ENCODE peak calls at places on chromosomes 4 and X, in ten cellular contexts. M is small intestine; E is NCI-H1105 treated with DMSO at 0.1 percent for 48 hours; P is NCI-H460; G is SK-MEL-5; I is caudate nucleus; Y is tibial artery; C is thyroid gland; T is AG09309; K is stimulated activated CD4-positive, alpha-beta T cell treated with anti-CD3 and anti-CD28 coated beads, Interleukin-2, amount 100 ng/mL, for 48 hours. X is an unnamed sample.

GRCh38 chr4:96766359-96766758 is 926.5 kb downstream of the PDHA2 start:
- DNase-seq in E (no peak), P (no peak), Y (no peak), I (no peak), C (no peak), T (no peak), K (no peak), M (no peak), G (no peak), X (no peak)

GRCh38 chrX:23871905-23872546 is 35.7 kb downstream of the APOO start:
- DNase-seq in I (no peak), E (no peak), K (no peak), T (no peak), P (no peak), M (no peak), Y (no peak), C (no peak), G (no peak), X (no peak)

GRCh38 chrX:103343105-103343504 is 13.1 kb downstream of the TCEAL7 start:
- DNase-seq in K (peak; percentile 19), T (no peak), M (peak; percentile 25), P (peak; percentile 36), Y (no peak), E (peak; percentile 17), G (peak; percentile 47), I (no peak), C (peak; percentile 62), X (peak; percentile 61)

GRCh38 chr4:25113915-25114904 is 46.0 kb downstream of the SEPSECS start:
- DNase-seq in M (no peak), E (no peak), P (no peak), C (no peak), T (peak; percentile 24), G (no peak), Y (no peak), I (no peak), K (no peak), X (no peak)

GRCh38 chrX:150983526-150984163 is 510 bp downstream of the HMGB3 start:
- DNase-seq in Y (no peak), T (no peak), P (no peak), M (no peak), I (no peak), G (no peak), E (no peak), K (no peak), C (no peak), X (peak; percentile 25)

GRCh38 chr4:52317981-52318380 is 266.9 kb downstream of the SPATA18 start:
- DNase-seq in P (no peak), G (no peak), I (no peak), E (no peak), Y (no peak), M (no peak), T (no peak), K (no peak), C (no peak), X (no peak)

GRCh38 chrX:111445485-111445884 is 33.5 kb upstream of the DCX start:
- DNase-seq in E (peak; percentile 61), I (no peak), G (peak; percentile 57), C (no peak), M (peak; percentile 42), P (peak; percentile 49), T (peak; percentile 3), Y (no peak), K (no peak), X (peak; percentile 74)

GRCh38 chr4:141028024-141028529 is 105.2 kb downstream of the RNF150 start:
- DNase-seq in Y (no peak), G (peak; percentile 39), C (no peak), P (no peak), T (peak; percentile 94), K (no peak), M (no peak), I (no peak), E (peak; percentile 89), X (no peak)

GRCh38 chr4:122895336-122895995 is 26.9 kb downstream of the NUDT6 start:
- DNase-seq in K (no peak), C (no peak), Y (no peak), E (no peak), G (no peak), T (no peak), I (no peak), P (no peak), M (no peak), X (no peak)

GRCh38 chr4:78960926-78961325 is 21.7 kb upstream of the PAQR3 start:
- DNase-seq in G (no peak), K (no peak), Y (no peak), I (no peak), C (no peak), E (no peak), T (no peak), M (no peak), P (no peak), X (no peak)

GRCh38 chrX:80816051-80816450 is 6.4 kb upstream of the BRWD3 start:
- DNase-seq in E (no peak), P (no peak), Y (no peak), K (no peak), M (no peak), C (no peak), T (no peak), G (no peak), I (no peak), X (no peak)

GRCh38 chr4:40525811-40526598 is 103.7 kb downstream of the RBM47 start:
- DNase-seq in M (peak; percentile 68), Y (peak; percentile 58), P (peak; percentile 80), C (peak; percentile 74), K (no peak), I (no peak), E (no peak), G (peak; percentile 49), T (peak; percentile 63), X (peak; percentile 64)

GRCh38 chr4:73698217-73698616 is 42.2 kb upstream of the CXCL8 start:
- DNase-seq in T (no peak), K (no peak), P (no peak), I (no peak), E (no peak), M (no peak), C (peak; percentile 78), G (no peak), Y (no peak), X (no peak)

GRCh38 chr4:24105183-24106039 is 215.6 kb upstream of the PPARGC1A start:
- DNase-seq in T (peak; percentile 80), I (no peak), E (no peak), Y (peak; percentile 35), M (peak; percentile 1), G (no peak), P (no peak), K (no peak), C (no peak), X (peak; percentile 28)

GRCh38 chr4:67468801-67469200 is 76.5 kb downstream of the CENPC start:
- DNase-seq in T (no peak), G (no peak), E (no peak), M (no peak), I (no peak), P (no peak), Y (no peak), K (no peak), C (no peak), X (no peak)

X was measured in hepatocyte.